ENCODE peak calls at places on chromosomes 13 and 19, in four cellular contexts. J is AG08395, I is ACHN, F is ovary. C is an unnamed sample.

GRCh38 chr13:99327133-99327532 is 19.9 kb upstream of the GPR183 start:
- DNase-seq in J (no peak), I (no peak), F (no peak), C (no peak)

GRCh38 chr19:821976-822773 is 420 bp upstream of the PLPPR3 start:
- DNase-seq in J (no peak), I (no peak), F (no peak), C (no peak)

GRCh38 chr13:105047676-105048295 is 1487.7 kb downstream of the EFNB2 start:
- DNase-seq in J (no peak), I (no peak), F (no peak), C (no peak)

GRCh38 chr13:85095887-85096286 is 703.3 kb downstream of the SLITRK6 start:
- DNase-seq in J (no peak), I (no peak), F (no peak), C (no peak)

GRCh38 chr19:633786-634639 is 676 bp upstream of the POLRMT start:
- DNase-seq in J (peak; percentile 39), I (no peak), F (no peak), C (no peak)

GRCh38 chr13:109764474-109765292 is 21.7 kb downstream of the IRS2 start:
- DNase-seq in J (peak; percentile 47), I (no peak), F (no peak), C (no peak)

GRCh38 chr19:33580645-33581037 is 41.1 kb upstream of the CHST8 start:
- DNase-seq in J (no peak), I (no peak), F (no peak), C (no peak)

GRCh38 chr13:41652735-41653361 is 195.5 kb downstream of the RGCC start:
- DNase-seq in J (peak; percentile 68), I (peak; percentile 45), F (no peak), C (peak; percentile 87)

GRCh38 chr19:38730731-38731589 is 13.3 kb downstream of the CAPN12 start:
- DNase-seq in J (no peak), I (no peak), F (peak; percentile 38), C (no peak)

GRCh38 chr19:16343156-16343555 is 18.5 kb downstream of the KLF2 start:
- DNase-seq in J (no peak), I (no peak), F (no peak), C (no peak)

GRCh38 chr19:55257461-55258411 is 1.1 kb downstream of the PPP6R1 start:
- DNase-seq in J (peak; percentile 30), I (peak; percentile 21), F (peak; percentile 51), C (peak; percentile 5)